ENCODE peak calls at places on chromosome 6, in four cellular contexts. One of them, this sample, is unnamed.

GRCh38 chr6:5173862-5174643 is 86.7 kb downstream of the LYRM4 start:
- DNase-seq in transverse colon: peak; percentile 21
- DNase-seq in GM12878: peak; percentile 87
- DNase-seq in stomach: no peak
- DNase-seq in this sample: no peak

GRCh38 chr6:42093582-42094329 is 43.4 kb downstream of the TAF8 start:
- DNase-seq in transverse colon: peak; percentile 50
- DNase-seq in GM12878: no peak
- DNase-seq in stomach: peak; percentile 46
- DNase-seq in this sample: no peak

GRCh38 chr6:168493976-168494375 is 53.0 kb downstream of the SMOC2 start:
- DNase-seq in transverse colon: no peak
- DNase-seq in GM12878: no peak
- DNase-seq in stomach: no peak
- DNase-seq in this sample: no peak

GRCh38 chr6:127749095-127749494 is 151.8 kb downstream of the THEMIS start:
- DNase-seq in transverse colon: no peak
- DNase-seq in GM12878: no peak
- DNase-seq in stomach: no peak
- DNase-seq in this sample: no peak

GRCh38 chr6:56297022-56297995 is 49.9 kb upstream of the COL21A1 start:
- DNase-seq in transverse colon: no peak
- DNase-seq in GM12878: no peak
- DNase-seq in stomach: no peak
- DNase-seq in this sample: no peak

GRCh38 chr6:159935065-159935464 is 33.8 kb upstream of the IGF2R start:
- DNase-seq in transverse colon: no peak
- DNase-seq in GM12878: no peak
- DNase-seq in stomach: no peak
- DNase-seq in this sample: no peak

GRCh38 chr6:100892116-100892515 is 11.0 kb upstream of the ASCC3 start:
- DNase-seq in transverse colon: no peak
- DNase-seq in GM12878: no peak
- DNase-seq in stomach: no peak
- DNase-seq in this sample: no peak

GRCh38 chr6:166277021-166277420 is 31.2 kb downstream of the PRR18 start:
- DNase-seq in transverse colon: no peak
- DNase-seq in GM12878: no peak
- DNase-seq in stomach: no peak
- DNase-seq in this sample: no peak

GRCh38 chr6:110044093-110044492 is 66.0 kb downstream of the GPR6 start:
- DNase-seq in transverse colon: no peak
- DNase-seq in GM12878: no peak
- DNase-seq in stomach: no peak
- DNase-seq in this sample: no peak

GRCh38 chr6:119308048-119308570 is 41.5 kb downstream of the MAN1A1 start:
- DNase-seq in transverse colon: no peak
- DNase-seq in GM12878: no peak
- DNase-seq in stomach: no peak
- DNase-seq in this sample: no peak

GRCh38 chr6:24719125-24719931 is at the start of gene C6orf62:
- DNase-seq in transverse colon: peak; percentile 41
- DNase-seq in GM12878: peak; percentile 20
- DNase-seq in stomach: peak; percentile 40
- DNase-seq in this sample: no peak

GRCh38 chr6:106397441-106397840 is 36.9 kb downstream of the CRYBG1 start:
- DNase-seq in transverse colon: no peak
- DNase-seq in GM12878: no peak
- DNase-seq in stomach: no peak
- DNase-seq in this sample: no peak

GRCh38 chr6:129705212-129705611 is 4.8 kb downstream of the ARHGAP18 start:
- DNase-seq in transverse colon: no peak
- DNase-seq in GM12878: no peak
- DNase-seq in stomach: no peak
- DNase-seq in this sample: no peak
- H3K4me3 ChIP-seq in transverse colon: no peak overlapping the region
- H3K4me3 ChIP-seq in GM12878: peak overlapping the region; percentile 36
- H3K4me3 ChIP-seq in stomach: no peak overlapping the region
- H3K4me3 ChIP-seq in this sample: no peak overlapping the region

GRCh38 chr6:20652276-20652675 is 118.0 kb downstream of the CDKAL1 start:
- DNase-seq in transverse colon: no peak
- DNase-seq in GM12878: no peak
- DNase-seq in stomach: no peak
- DNase-seq in this sample: no peak

GRCh38 chr6:20658053-20658452 is 123.8 kb downstream of the CDKAL1 start:
- DNase-seq in transverse colon: no peak
- DNase-seq in GM12878: no peak
- DNase-seq in stomach: no peak
- DNase-seq in this sample: no peak

GRCh38 chr6:20655317-20655716 is 121.1 kb downstream of the CDKAL1 start:
- DNase-seq in transverse colon: no peak
- DNase-seq in GM12878: no peak
- DNase-seq in stomach: no peak
- DNase-seq in this sample: no peak

GRCh38 chr6:20657274-20657800 is 123.1 kb downstream of the CDKAL1 start:
- DNase-seq in transverse colon: no peak
- DNase-seq in GM12878: no peak
- DNase-seq in stomach: no peak
- DNase-seq in this sample: no peak

DNA sequence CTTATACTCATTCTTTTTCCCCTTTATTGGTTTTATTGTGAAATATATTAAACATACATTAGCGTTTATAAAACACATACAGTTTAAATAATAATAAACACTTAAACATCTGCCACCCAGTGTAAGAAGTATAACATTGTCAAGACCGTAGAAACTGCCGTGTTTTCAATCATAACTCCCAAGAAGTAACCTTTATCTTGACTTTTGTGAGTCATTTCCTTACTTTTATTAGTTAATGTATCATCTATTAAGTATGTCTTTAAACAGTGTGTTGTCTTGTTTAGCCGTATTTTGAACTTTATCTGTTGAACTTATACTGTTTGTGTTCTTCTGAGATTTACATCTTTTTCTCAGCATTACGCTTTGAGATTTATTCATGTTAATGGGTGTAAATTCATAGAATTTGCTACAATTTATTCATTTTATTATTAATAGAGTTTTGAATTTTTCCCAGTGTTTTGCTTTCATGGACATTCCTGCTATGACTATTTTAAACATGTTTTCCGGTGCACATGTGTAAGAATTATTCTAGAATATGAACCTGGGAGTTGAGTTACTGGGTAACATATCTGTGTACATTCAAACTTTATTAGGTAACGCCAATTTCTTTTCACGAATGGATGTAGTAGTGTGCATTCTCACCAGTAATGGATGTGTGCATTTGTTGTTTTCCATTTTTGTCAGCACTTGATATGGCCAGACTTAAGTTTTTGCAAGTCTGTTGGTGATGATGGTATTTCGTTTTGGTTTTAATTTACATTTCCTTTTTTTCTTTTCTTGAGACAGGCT is 118.6 kb downstream of the CDKAL1 start:
- DNase-seq in transverse colon: no peak
- DNase-seq in GM12878: no peak
- DNase-seq in stomach: no peak
- DNase-seq in this sample: no peak
- TF ChIP-seq EP300 in transverse colon: no peak
- TF ChIP-seq EP300 in GM12878: no peak
- TF ChIP-seq EP300 in stomach: no peak
- TF ChIP-seq EP300 in this sample: no peak

GRCh38 chr6:44157152-44157521 is 1.5 kb upstream of the CAPN11 start:
- DNase-seq in transverse colon: no peak
- DNase-seq in GM12878: no peak
- DNase-seq in stomach: no peak
- DNase-seq in this sample: no peak
- H3K4me3 ChIP-seq in transverse colon: no peak overlapping the region
- H3K4me3 ChIP-seq in GM12878: no peak overlapping the region
- H3K4me3 ChIP-seq in stomach: no peak overlapping the region
- H3K4me3 ChIP-seq in this sample: no peak overlapping the region

GRCh38 chr6:121437861-121438651 is 2.6 kb downstream of the GJA1 start:
- DNase-seq in transverse colon: no peak
- DNase-seq in GM12878: no peak
- DNase-seq in stomach: no peak
- DNase-seq in this sample: peak; percentile 23
- TF ChIP-seq EP300 in transverse colon: no peak
- TF ChIP-seq EP300 in GM12878: no peak
- TF ChIP-seq EP300 in stomach: no peak
- TF ChIP-seq EP300 in this sample: no peak

DNA sequence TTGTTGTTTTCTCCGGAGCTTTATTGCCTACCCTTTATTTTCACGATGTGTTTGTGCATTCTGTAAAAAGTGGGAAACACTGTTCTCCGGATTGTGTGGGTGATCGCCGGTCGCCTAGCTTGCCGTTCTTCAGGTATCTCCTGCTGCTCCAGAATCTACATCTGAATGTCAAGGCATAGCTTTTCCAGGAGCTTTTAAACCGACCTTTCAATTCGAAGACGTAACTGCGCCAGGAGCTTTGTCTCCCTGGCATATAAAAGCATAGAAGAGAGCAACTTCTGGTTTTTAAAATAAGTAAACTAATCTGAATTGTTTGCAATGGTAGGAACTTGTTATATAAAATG is 96.0 kb downstream of the HFE start:
- DNase-seq in transverse colon: no peak
- DNase-seq in GM12878: no peak
- DNase-seq in stomach: no peak
- DNase-seq in this sample: no peak
- H3K4me3 ChIP-seq in transverse colon: peak overlapping the region; percentile 48
- H3K4me3 ChIP-seq in GM12878: no peak overlapping the region
- H3K4me3 ChIP-seq in stomach: peak overlapping the region; percentile 49
- H3K4me3 ChIP-seq in this sample: peak overlapping the region; percentile 54

DNA sequence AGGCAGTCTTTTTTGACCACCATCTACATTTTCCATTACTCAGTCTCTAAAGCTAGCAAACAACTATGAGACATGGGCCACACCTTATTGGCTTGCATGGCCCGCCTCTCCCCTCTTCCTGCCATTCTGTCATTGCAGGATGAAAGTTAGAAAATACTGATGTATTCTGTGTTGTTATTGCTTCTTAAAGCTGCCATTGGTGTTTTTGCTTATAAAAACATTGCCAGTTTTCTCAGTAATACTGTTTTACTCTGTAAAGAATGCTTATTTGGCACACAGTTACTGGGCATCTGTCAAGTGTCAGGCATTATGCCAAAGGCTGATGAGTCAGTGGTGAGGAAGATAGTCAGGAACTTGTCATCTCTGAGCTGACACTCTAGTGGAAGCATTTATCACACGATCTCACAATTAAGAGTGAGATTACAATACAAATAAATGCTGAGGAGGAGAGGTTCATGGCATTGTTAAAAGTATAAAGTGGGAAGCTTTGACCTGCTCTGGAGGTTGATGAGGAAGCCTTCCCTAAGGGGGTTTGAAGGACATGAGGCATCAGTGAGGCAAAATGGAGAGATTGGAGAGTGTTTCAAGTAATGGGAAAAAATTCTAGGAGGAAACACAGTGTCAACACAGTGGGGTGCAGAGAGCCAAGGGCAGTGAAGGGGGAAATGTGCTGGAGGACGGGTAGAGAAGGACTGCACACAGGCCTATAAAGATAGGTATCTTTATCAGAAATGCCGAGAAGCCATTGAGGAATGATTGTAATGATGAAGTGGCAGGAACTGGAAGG is 14.7 kb downstream of the KLHL32 start:
- DNase-seq in transverse colon: no peak
- DNase-seq in GM12878: no peak
- DNase-seq in stomach: no peak
- DNase-seq in this sample: no peak
- TF ChIP-seq EP300 in transverse colon: no peak
- TF ChIP-seq EP300 in GM12878: no peak
- TF ChIP-seq EP300 in stomach: no peak
- TF ChIP-seq EP300 in this sample: no peak